ENCODE peak calls at places on chromosomes 6 and 20, in four cellular contexts. F is HepG2, C is WTC11, O is K562. G is an unnamed sample.

GRCh38 chr20:57934007-57934805 is 224.4 kb upstream of the PMEPA1 start:
- DNase-seq in F (no peak), C (no peak), O (no peak), G (no peak)

GRCh38 chr6:116665464-116665863 is 3.1 kb downstream of the ZUP1 start:
- DNase-seq in O (no peak), F (no peak), C (no peak), G (no peak)

GRCh38 chr6:128427139-128427538 is 93.3 kb downstream of the PTPRK start:
- DNase-seq in F (no peak), O (no peak), C (no peak), G (no peak)

GRCh38 chr6:90219168-90219985 is 77.3 kb downstream of the BACH2 start:
- DNase-seq in F (no peak), C (no peak), O (no peak), G (peak; percentile 64)

GRCh38 chr6:14353798-14354197 is 236.2 kb downstream of the CD83 start:
- DNase-seq in O (no peak), C (no peak), F (no peak), G (no peak)

GRCh38 chr6:2552648-2553154 is 198.0 kb downstream of the MYLK4 start:
- DNase-seq in F (no peak), C (no peak), O (no peak), G (no peak)

GRCh38 chr20:35000311-35000921 is 44.7 kb downstream of the MYH7B start:
- DNase-seq in C (no peak), F (no peak), O (no peak), G (no peak)

GRCh38 chr6:87705070-87705691 is 3.1 kb upstream of the AKIRIN2 start:
- DNase-seq in C (no peak), O (peak; percentile 22), F (peak; percentile 76), G (no peak)

GRCh38 chr6:93424303-93425064 is 5.1 kb upstream of the EPHA7 start:
- DNase-seq in F (no peak), C (no peak), O (no peak), G (no peak)

GRCh38 chr20:61929561-61929960 is 136.1 kb downstream of the TAF4 start:
- DNase-seq in F (no peak), O (no peak), C (no peak), G (no peak)

GRCh38 chr6:89604662-89605061 is 33.9 kb downstream of the LYRM2 start:
- DNase-seq in C (peak; percentile 28), F (no peak), O (no peak), G (no peak)

GRCh38 chr20:44552950-44553908 is 29.1 kb upstream of the PKIG start:
- DNase-seq in C (no peak), O (no peak), F (peak; percentile 39), G (no peak)

GRCh38 chr6:43278524-43279078 is 19.5 kb upstream of the SLC22A7 start:
- DNase-seq in F (peak; percentile 81), C (no peak), O (no peak), G (no peak)

GRCh38 chr6:166494757-166495486 is 91.6 kb downstream of the RAMACL start:
- DNase-seq in F (no peak), O (peak; percentile 31), C (no peak), G (no peak)

GRCh38 chr20:47379433-47380150 is 23.1 kb upstream of the ZMYND8 start:
- DNase-seq in O (peak; percentile 77), F (no peak), C (no peak), G (no peak)
- TF ChIP-seq FOXJ3 in O (no peak), F (no peak), C (no peak), G (no peak)

GRCh38 chr6:125217369-125217768 is 63.8 kb downstream of the TPD52L1 start:
- DNase-seq in O (no peak), C (no peak), F (no peak), G (no peak)
- TF ChIP-seq USF2 in O (no peak), C (no peak), F (no peak), G (no peak)

GRCh38 chr6:145148392-145149175 is 586.7 kb downstream of the EPM2A start:
- DNase-seq in O (no peak), C (no peak), F (peak; percentile 36), G (no peak)
- TF ChIP-seq FOXJ3 in O (no peak), C (no peak), F (no peak), G (no peak)

DNA sequence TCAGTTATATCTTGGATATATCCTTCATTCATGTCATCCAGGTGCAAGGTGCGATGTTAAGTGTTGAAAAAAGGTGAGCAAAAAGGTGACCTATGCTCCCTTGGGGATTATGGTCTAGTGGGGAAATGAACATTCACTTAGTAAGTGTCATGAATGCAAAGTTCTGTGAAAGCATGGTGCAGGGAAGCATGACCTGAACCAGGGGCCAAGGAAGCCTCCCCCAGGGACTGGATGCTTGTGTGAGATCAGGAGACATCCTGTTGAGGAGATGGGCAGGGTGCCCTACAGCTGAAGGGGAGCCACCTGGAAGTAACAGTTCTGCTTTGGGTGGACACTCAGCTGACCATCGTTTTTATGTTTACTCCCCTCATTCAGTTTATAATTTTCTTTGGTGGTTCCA is 179.5 kb downstream of the SYNDIG1 start:
- DNase-seq in O (no peak), C (no peak), F (no peak), G (no peak)
- TF ChIP-seq USF2 in O (no peak), C (no peak), F (no peak), G (no peak)